ENCODE peak calls at places on chromosomes 6 and 20, in five cellular contexts. O, X, H, N and J are unnamed samples. For H3K4me1, the result is how much of the 10 kb centered on the place peaks cover.

GRCh38 chr6:15504040-15504491 is 158.8 kb downstream of the DTNBP1 start:
- DNase-seq in O (peak), X (no peak), H (no peak), N (no peak), J (no peak)

GRCh38 chr6:30970946-30971345 is 12.6 kb upstream of the MUC21 start:
- DNase-seq in O (no peak), X (no peak), H (no peak), N (no peak), J (peak)

GRCh38 chr20:24673678-24674570 is 204.5 kb downstream of the SYNDIG1 start:
- DNase-seq in O (peak), X (no peak), H (peak), N (no peak), J (peak)

GRCh38 chr6:14889172-14889571 is 356.7 kb upstream of the JARID2 start:
- DNase-seq in O (no peak), X (no peak), H (peak), N (no peak), J (no peak)

GRCh38 chr6:54515013-54515412 is 206.8 kb downstream of the TINAG start:
- DNase-seq in O (no peak), X (no peak), H (peak), N (no peak), J (peak)

GRCh38 chr6:16358531-16359138 is 120.2 kb downstream of the GMPR start:
- DNase-seq in O (no peak), X (peak), H (no peak), N (no peak), J (no peak)

GRCh38 chr6:42177514-42178364 is 4.6 kb downstream of the GUCA1A start:
- DNase-seq in O (no peak), X (peak), H (no peak), N (no peak), J (no peak)

GRCh38 chr6:97026298-97026697 is 101.8 kb downstream of the KLHL32 start:
- DNase-seq in O (no peak), X (no peak), H (no peak), N (no peak), J (no peak)

GRCh38 chr6:3771407-3772011 is 20.0 kb upstream of the PXDC1 start:
- DNase-seq in O (no peak), X (peak), H (no peak), N (no peak), J (no peak)

GRCh38 chr6:147177286-147177685 is 26.9 kb upstream of the STXBP5 start:
- DNase-seq in O (no peak), X (no peak), H (peak), N (no peak), J (no peak)

GRCh38 chr20:10669843-10670446 is 3.9 kb downstream of the JAG1 start:
- DNase-seq in O (no peak), X (no peak), H (no peak), N (no peak), J (no peak)

GRCh38 chr6:12419626-12420272 is 129.6 kb downstream of the EDN1 start:
- DNase-seq in O (no peak), X (no peak), H (peak), N (no peak), J (no peak)

GRCh38 chr6:156873654-156874380 is 96.6 kb downstream of the ARID1B start:
- DNase-seq in O (no peak), X (no peak), H (no peak), N (no peak), J (no peak)

GRCh38 chr6:156872903-156873302 is 95.7 kb downstream of the ARID1B start:
- DNase-seq in O (no peak), X (no peak), H (no peak), N (no peak), J (no peak)

GRCh38 chr6:156868385-156868784 is 91.2 kb downstream of the ARID1B start:
- DNase-seq in O (no peak), X (no peak), H (no peak), N (no peak), J (no peak)

GRCh38 chr6:156869986-156870398 is 92.8 kb downstream of the ARID1B start:
- DNase-seq in O (no peak), X (peak), H (no peak), N (no peak), J (no peak)

GRCh38 chr6:156870926-156871539 is 93.9 kb downstream of the ARID1B start:
- DNase-seq in O (no peak), X (no peak), H (no peak), N (no peak), J (no peak)
- H3K4me1 ChIP-seq in O (under half), X (under half), H (under half), N (under half), J (under half)

GRCh38 chr20:1440024-1440423 is 26.6 kb downstream of the NSFL1C start:
- DNase-seq in O (no peak), X (peak), H (peak), N (no peak), J (peak)
- TF ChIP-seq CTCF in O (no peak), X (peak), H (peak), N (peak), J (peak)

GRCh38 chr20:3404402-3404801 is 3.1 kb downstream of the DNAAF9 start:
- DNase-seq in O (no peak), X (no peak), H (peak), N (no peak), J (no peak)
- H3K4me1 ChIP-seq in O (under half), X (under half), H (under half), N (under half), J (under half)

GRCh38 chr20:16729565-16730460 is at the start of gene SNRPB2:
- DNase-seq in O (peak), X (peak), H (peak), N (peak), J (peak)
- TF ChIP-seq CTCF in O (no peak), X (no peak), H (no peak), N (no peak), J (no peak)

GRCh38 chr6:107637914-107638313 is 148.0 kb downstream of the SOBP start:
- DNase-seq in O (no peak), X (no peak), H (no peak), N (no peak), J (no peak)

GRCh38 chr6:107641500-107641931 is 151.6 kb downstream of the SOBP start:
- DNase-seq in O (no peak), X (no peak), H (no peak), N (peak), J (no peak)

GRCh38 chr6:107636486-107636885 is 146.6 kb downstream of the SOBP start:
- DNase-seq in O (no peak), X (no peak), H (no peak), N (no peak), J (no peak)

GRCh38 chr6:107637316-107637715 is 147.4 kb downstream of the SOBP start:
- DNase-seq in O (no peak), X (no peak), H (no peak), N (no peak), J (no peak)

DNA sequence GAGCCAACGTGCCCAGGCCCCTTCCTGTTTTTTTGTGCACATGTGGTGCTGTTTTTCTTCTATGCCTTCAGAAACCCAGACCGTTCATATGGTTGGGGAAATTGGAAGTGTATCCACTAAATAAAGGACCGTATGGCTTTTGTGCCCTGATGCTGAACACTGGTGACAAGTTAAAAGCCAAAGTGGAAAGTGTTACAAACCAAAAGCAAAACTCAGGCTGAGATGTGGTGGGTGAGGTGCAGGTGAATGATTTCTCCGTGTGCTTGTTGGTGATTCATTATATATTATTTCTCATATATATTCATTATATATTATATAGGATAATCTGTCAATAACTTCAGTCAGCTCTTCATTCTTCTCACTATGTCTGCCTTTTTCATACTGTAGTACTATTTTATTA is 148.6 kb downstream of the SOBP start:
- DNase-seq in O (no peak), X (no peak), H (no peak), N (no peak), J (no peak)
- H3K4me1 ChIP-seq in O (under half), X (under half), H (under half), N (under half), J (under half)